ENCODE peak calls at places on chromosomes 4 and X, in six cellular contexts. One of them, this sample, is unnamed.

GRCh38 chr4:138959421-138959820 is 56.2 kb upstream of the NOCT start:
- DNase-seq in AG04450: no peak
- DNase-seq in dorsolateral prefrontal cortex: peak; percentile 66
- DNase-seq in AG10803: peak; percentile 16
- DNase-seq in stomach: no peak
- DNase-seq in H9: no peak
- DNase-seq in this sample: no peak

GRCh38 chr4:113636438-113636818 is 125.1 kb downstream of the CAMK2D start:
- DNase-seq in AG04450: no peak
- DNase-seq in dorsolateral prefrontal cortex: no peak
- DNase-seq in AG10803: no peak
- DNase-seq in stomach: no peak
- DNase-seq in H9: no peak
- DNase-seq in this sample: no peak

GRCh38 chr4:7867701-7868429 is 71.8 kb downstream of the AFAP1 start:
- DNase-seq in AG04450: no peak
- DNase-seq in dorsolateral prefrontal cortex: no peak
- DNase-seq in AG10803: no peak
- DNase-seq in stomach: no peak
- DNase-seq in H9: no peak
- DNase-seq in this sample: no peak

GRCh38 chrX:14015294-14015693 is 14.4 kb downstream of the GEMIN8 start:
- DNase-seq in AG04450: no peak
- DNase-seq in dorsolateral prefrontal cortex: no peak
- DNase-seq in AG10803: peak; percentile 55
- DNase-seq in stomach: no peak
- DNase-seq in H9: no peak
- DNase-seq in this sample: no peak

GRCh38 chr4:121050251-121050650 is 22.1 kb downstream of the NDNF start:
- DNase-seq in AG04450: no peak
- DNase-seq in dorsolateral prefrontal cortex: no peak
- DNase-seq in AG10803: no peak
- DNase-seq in stomach: no peak
- DNase-seq in H9: no peak
- DNase-seq in this sample: no peak

GRCh38 chrX:1274786-1275185 is 6.2 kb downstream of the CSF2RA start:
- DNase-seq in AG04450: no peak
- DNase-seq in dorsolateral prefrontal cortex: no peak
- DNase-seq in AG10803: no peak
- DNase-seq in stomach: no peak
- DNase-seq in H9: no peak
- DNase-seq in this sample: no peak

GRCh38 chr4:186557486-186557885 is 2.1 kb upstream of the MTNR1A start:
- DNase-seq in AG04450: no peak
- DNase-seq in dorsolateral prefrontal cortex: no peak
- DNase-seq in AG10803: peak; percentile 67
- DNase-seq in stomach: no peak
- DNase-seq in H9: no peak
- DNase-seq in this sample: no peak

GRCh38 chr4:76579596-76580375 is 144.8 kb downstream of the SHROOM3 start:
- DNase-seq in AG04450: no peak
- DNase-seq in dorsolateral prefrontal cortex: no peak
- DNase-seq in AG10803: no peak
- DNase-seq in stomach: no peak
- DNase-seq in H9: no peak
- DNase-seq in this sample: no peak

GRCh38 chr4:96642486-96642885 is 802.6 kb downstream of the PDHA2 start:
- DNase-seq in AG04450: no peak
- DNase-seq in dorsolateral prefrontal cortex: no peak
- DNase-seq in AG10803: no peak
- DNase-seq in stomach: no peak
- DNase-seq in H9: peak; percentile 27
- DNase-seq in this sample: no peak

GRCh38 chr4:166169111-166169510 is 296.1 kb downstream of the TLL1 start:
- DNase-seq in AG04450: no peak
- DNase-seq in dorsolateral prefrontal cortex: peak; percentile 25
- DNase-seq in AG10803: no peak
- DNase-seq in stomach: no peak
- DNase-seq in H9: peak; percentile 35
- DNase-seq in this sample: no peak
- TF ChIP-seq CTCF in AG04450: peak; percentile 13
- TF ChIP-seq CTCF in dorsolateral prefrontal cortex: peak; percentile 10
- TF ChIP-seq CTCF in AG10803: peak; percentile 17
- TF ChIP-seq CTCF in stomach: no peak
- TF ChIP-seq CTCF in H9: peak; percentile 74
- TF ChIP-seq CTCF in this sample: peak; percentile 56

GRCh38 chr4:82275431-82276423 is 98.1 kb downstream of the HNRNPD start:
- DNase-seq in AG04450: no peak
- DNase-seq in dorsolateral prefrontal cortex: no peak
- DNase-seq in AG10803: no peak
- DNase-seq in stomach: no peak
- DNase-seq in H9: peak; percentile 58
- DNase-seq in this sample: no peak
- TF ChIP-seq CTCF in AG04450: no peak
- TF ChIP-seq CTCF in dorsolateral prefrontal cortex: no peak
- TF ChIP-seq CTCF in AG10803: no peak
- TF ChIP-seq CTCF in stomach: no peak
- TF ChIP-seq CTCF in H9: peak; percentile 58
- TF ChIP-seq CTCF in this sample: no peak

GRCh38 chr4:47839259-47839658 is 1.4 kb upstream of the CORIN start:
- DNase-seq in AG04450: no peak
- DNase-seq in dorsolateral prefrontal cortex: peak; percentile 47
- DNase-seq in AG10803: peak; percentile 24
- DNase-seq in stomach: no peak
- DNase-seq in H9: no peak
- DNase-seq in this sample: no peak

GRCh38 chr4:47838445-47838844 is 578 bp upstream of the CORIN start:
- DNase-seq in AG04450: no peak
- DNase-seq in dorsolateral prefrontal cortex: no peak
- DNase-seq in AG10803: no peak
- DNase-seq in stomach: no peak
- DNase-seq in H9: no peak
- DNase-seq in this sample: no peak

GRCh38 chr4:47835489-47835888 is 2.4 kb downstream of the CORIN start:
- DNase-seq in AG04450: no peak
- DNase-seq in dorsolateral prefrontal cortex: no peak
- DNase-seq in AG10803: peak; percentile 21
- DNase-seq in stomach: no peak
- DNase-seq in H9: peak; percentile 44
- DNase-seq in this sample: no peak

GRCh38 chr4:47836655-47837581 is 949 bp downstream of the CORIN start:
- DNase-seq in AG04450: peak; percentile 60
- DNase-seq in dorsolateral prefrontal cortex: peak; percentile 79
- DNase-seq in AG10803: peak; percentile 74
- DNase-seq in stomach: peak; percentile 81
- DNase-seq in H9: peak; percentile 92
- DNase-seq in this sample: peak; percentile 79

DNA sequence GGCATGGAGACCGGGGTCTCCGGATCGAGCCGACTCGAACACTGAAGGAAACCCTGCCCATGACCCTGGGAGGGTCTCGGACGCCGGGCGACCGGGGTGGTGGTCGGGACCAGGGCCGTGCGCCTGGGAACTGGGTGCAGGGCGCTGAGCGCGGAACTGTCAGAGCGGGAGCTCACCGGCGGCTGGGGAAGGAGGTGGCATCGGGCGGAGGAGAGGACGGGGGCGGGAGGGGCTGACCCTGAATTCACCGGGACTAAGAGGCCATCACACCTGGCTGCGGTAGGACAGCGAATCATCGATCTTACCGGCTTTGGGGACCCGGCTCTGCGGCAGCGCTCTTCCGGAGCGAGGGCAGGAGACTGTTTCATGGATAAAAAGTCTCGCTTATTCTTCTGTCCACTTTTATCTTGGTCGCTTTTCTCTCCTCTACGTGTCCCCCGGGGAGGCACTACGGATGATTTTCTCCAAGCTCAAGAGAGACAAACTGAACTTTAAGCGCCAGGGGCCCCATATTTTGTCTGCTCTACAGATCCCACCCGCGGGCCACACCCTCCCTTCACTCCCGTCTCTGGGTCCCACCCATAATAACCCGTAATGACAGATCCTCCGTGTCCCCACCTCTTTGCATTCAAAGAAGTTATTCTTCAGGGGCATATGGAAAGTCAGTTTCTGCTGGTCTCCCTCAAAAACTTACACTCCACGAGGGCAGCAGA is at the start of gene CORIN:
- DNase-seq in AG04450: no peak
- DNase-seq in dorsolateral prefrontal cortex: no peak
- DNase-seq in AG10803: no peak
- DNase-seq in stomach: no peak
- DNase-seq in H9: peak; percentile 59
- DNase-seq in this sample: no peak
- TF ChIP-seq CTCF in AG04450: no peak
- TF ChIP-seq CTCF in dorsolateral prefrontal cortex: no peak
- TF ChIP-seq CTCF in AG10803: no peak
- TF ChIP-seq CTCF in stomach: no peak
- TF ChIP-seq CTCF in H9: no peak
- TF ChIP-seq CTCF in this sample: no peak

DNA sequence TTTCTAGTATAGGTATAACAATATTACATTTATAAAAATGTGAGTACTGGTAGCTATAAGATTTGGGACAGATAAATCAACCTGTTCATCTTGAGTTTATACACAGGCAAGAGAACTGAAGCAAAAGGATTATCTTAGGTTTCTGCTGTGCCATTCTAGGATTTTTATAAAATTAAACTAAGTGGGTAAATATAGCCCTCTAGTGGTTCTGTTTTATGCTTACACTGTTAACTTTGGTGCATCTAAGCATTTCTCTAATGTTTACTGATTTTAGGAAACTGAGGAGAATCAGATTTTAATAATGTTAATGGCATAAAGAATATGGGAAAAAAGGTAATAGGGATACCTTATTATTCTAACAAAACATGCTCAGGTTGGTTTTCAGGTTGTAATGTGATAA is 1.1 kb upstream of the RRH start:
- DNase-seq in AG04450: no peak
- DNase-seq in dorsolateral prefrontal cortex: no peak
- DNase-seq in AG10803: peak; percentile 36
- DNase-seq in stomach: no peak
- DNase-seq in H9: no peak
- DNase-seq in this sample: no peak
- TF ChIP-seq CTCF in AG04450: peak; percentile 67
- TF ChIP-seq CTCF in dorsolateral prefrontal cortex: peak; percentile 60
- TF ChIP-seq CTCF in AG10803: peak; percentile 68
- TF ChIP-seq CTCF in stomach: no peak
- TF ChIP-seq CTCF in H9: peak; percentile 65
- TF ChIP-seq CTCF in this sample: peak; percentile 80